ENCODE peak calls at places on chromosomes 11 and 22, in five cellular contexts. P, I, D, A and T are unnamed samples.

GRCh38 chr22:18950141-18950540 is 14.0 kb upstream of the PRODH start:
- DNase-seq in P (no peak), I (peak; percentile 41), D (no peak), A (no peak), T (no peak)

GRCh38 chr22:30210235-30210831 is 36.2 kb downstream of the LIF start:
- DNase-seq in P (no peak), I (no peak), D (peak; percentile 70), A (peak; percentile 74), T (peak; percentile 77)

GRCh38 chr22:17847360-17848078 is 73.2 kb upstream of the BID start:
- DNase-seq in P (no peak), I (no peak), D (no peak), A (no peak), T (no peak)

GRCh38 chr11:65445604-65446445 is 23.2 kb downstream of the NEAT1 start:
- DNase-seq in P (peak; percentile 18), I (peak; percentile 75), D (peak; percentile 25), A (no peak), T (no peak)

GRCh38 chr11:34656062-34656720 is 35.3 kb downstream of the EHF start:
- DNase-seq in P (no peak), I (no peak), D (no peak), A (no peak), T (no peak)

GRCh38 chr11:64266339-64266738 is 15.0 kb downstream of the PLCB3 start:
- DNase-seq in P (no peak), I (no peak), D (no peak), A (no peak), T (peak; percentile 45)

GRCh38 chr22:27778299-27779090 is 23.1 kb downstream of the MN1 start:
- DNase-seq in P (no peak), I (no peak), D (no peak), A (no peak), T (no peak)

GRCh38 chr11:119474682-119475596 is 52.0 kb upstream of the THY1 start:
- DNase-seq in P (peak; percentile 65), I (peak; percentile 63), D (peak; percentile 70), A (peak; percentile 86), T (peak; percentile 57)

GRCh38 chr11:75495749-75496641 is 29.7 kb downstream of the GDPD5 start:
- DNase-seq in P (no peak), I (no peak), D (no peak), A (no peak), T (no peak)

GRCh38 chr11:21641839-21642238 is 551.0 kb upstream of the ANO5 start:
- DNase-seq in P (no peak), I (no peak), D (no peak), A (no peak), T (no peak)

GRCh38 chr22:27370281-27370680 is 431.3 kb downstream of the MN1 start:
- DNase-seq in P (peak; percentile 77), I (no peak), D (no peak), A (no peak), T (no peak)

GRCh38 chr11:110110854-110111253 is 17.7 kb downstream of the ZC3H12C start:
- DNase-seq in P (no peak), I (no peak), D (no peak), A (no peak), T (no peak)

GRCh38 chr22:30754971-30755759 is 60.5 kb downstream of the OSBP2 start:
- DNase-seq in P (peak; percentile 38), I (no peak), D (peak; percentile 61), A (peak; percentile 81), T (peak; percentile 70)

GRCh38 chr11:22656128-22656527 is 10.3 kb upstream of the GAS2 start:
- DNase-seq in P (no peak), I (no peak), D (no peak), A (no peak), T (no peak)

GRCh38 chr11:40445391-40445790 is 1014.1 kb downstream of the LRRC4C start:
- DNase-seq in P (no peak), I (no peak), D (no peak), A (no peak), T (no peak)

GRCh38 chr11:66855574-66856495 is 1.0 kb upstream of the LRFN4 start:
- DNase-seq in P (peak; percentile 90), I (peak; percentile 96), D (peak; percentile 94), A (peak; percentile 96), T (peak; percentile 94)

GRCh38 chr11:66853242-66854229 is 3.3 kb upstream of the LRFN4 start:
- DNase-seq in P (no peak), I (no peak), D (no peak), A (no peak), T (no peak)

GRCh38 chr11:66856496-66857233 is at the start of gene LRFN4:
- DNase-seq in P (peak; percentile 68), I (no peak), D (no peak), A (peak; percentile 70), T (peak; percentile 57)

GRCh38 chr11:66854231-66854661 is 2.6 kb upstream of the LRFN4 start:
- DNase-seq in P (no peak), I (no peak), D (no peak), A (no peak), T (no peak)

DNA sequence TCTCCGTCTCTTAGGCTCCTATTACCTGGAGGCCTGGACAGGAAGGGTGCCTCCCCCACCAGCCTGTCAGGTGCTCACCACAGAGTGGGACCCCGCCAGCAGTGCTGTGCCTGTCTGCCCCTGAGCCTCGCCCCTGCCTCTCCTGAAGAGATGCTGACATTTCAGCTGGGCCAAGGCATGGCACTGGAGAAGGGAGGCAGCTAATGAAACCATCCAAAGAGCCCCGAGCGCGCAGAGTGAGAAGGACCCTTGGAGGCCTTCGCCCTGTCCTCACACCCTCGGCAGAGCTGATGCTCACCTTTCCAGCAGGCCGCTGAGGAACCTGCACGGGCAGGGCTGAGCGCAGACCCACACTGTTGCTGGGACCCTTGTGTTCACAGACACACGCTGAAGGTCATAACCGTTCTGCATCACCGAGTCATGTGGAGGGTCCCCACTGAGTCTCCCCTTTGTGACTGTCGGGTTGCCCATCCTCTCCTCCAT is 2.1 kb upstream of the LRFN4 start:
- DNase-seq in P (no peak), I (no peak), D (no peak), A (no peak), T (no peak)
- H3K27ac ChIP-seq in P (peak overlapping the region; percentile 72), I (peak overlapping the region; percentile 75), D (no peak overlapping the region), A (no peak overlapping the region), T (peak overlapping the region; percentile 94)

DNA sequence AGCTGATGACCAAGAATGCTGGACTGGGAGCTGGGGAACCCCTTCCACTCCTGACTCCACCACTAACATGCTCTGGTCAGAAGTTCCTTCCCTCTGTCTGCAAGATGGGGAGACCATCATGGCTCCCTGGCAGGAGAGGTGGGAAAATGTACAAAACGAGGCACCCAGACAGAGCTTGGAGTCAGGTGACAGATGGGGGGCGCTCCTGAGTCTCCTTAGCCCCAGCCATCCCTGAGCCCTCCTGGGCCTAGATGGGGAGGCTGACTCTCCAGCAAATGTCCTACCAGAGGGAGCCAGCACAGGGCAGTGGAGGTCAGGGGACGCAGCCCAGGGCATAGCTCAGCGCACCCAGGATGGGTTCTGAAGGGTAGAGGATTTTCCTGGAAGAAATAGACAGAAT is 20.0 kb downstream of the KCNJ4 start:
- DNase-seq in P (no peak), I (no peak), D (no peak), A (no peak), T (no peak)
- TF ChIP-seq CTCF in P (peak; percentile 46), I (no peak), D (no peak), A (no peak), T (no peak)

GRCh38 chr22:45314054-45314721 is 4.5 kb downstream of the FAM118A start:
- DNase-seq in P (no peak), I (no peak), D (no peak), A (peak; percentile 53), T (no peak)
- H3K27ac ChIP-seq in P (no peak overlapping the region), I (peak overlapping the region; percentile 36), D (peak overlapping the region; percentile 21), A (peak overlapping the region; percentile 86), T (no peak overlapping the region)

GRCh38 chr22:20986365-20986764 is 4.3 kb downstream of the LZTR1 start:
- DNase-seq in P (no peak), I (no peak), D (no peak), A (no peak), T (no peak)

GRCh38 chr22:20987375-20987774 is 5.3 kb downstream of the LZTR1 start:
- DNase-seq in P (no peak), I (no peak), D (no peak), A (no peak), T (no peak)

GRCh38 chr22:20990184-20991180 is 8.4 kb downstream of the LZTR1 start:
- DNase-seq in P (no peak), I (no peak), D (no peak), A (no peak), T (no peak)

GRCh38 chr22:20989323-20990138 is 7.4 kb downstream of the LZTR1 start:
- DNase-seq in P (no peak), I (no peak), D (no peak), A (no peak), T (no peak)

GRCh38 chr22:20988573-20989322 is 6.7 kb downstream of the LZTR1 start:
- DNase-seq in P (no peak), I (no peak), D (no peak), A (no peak), T (no peak)
- TF ChIP-seq CTCF in P (no peak), I (no peak), D (no peak), A (no peak), T (no peak)

GRCh38 chr11:86064236-86064803 is 4.6 kb downstream of the PICALM start:
- DNase-seq in P (no peak), I (no peak), D (no peak), A (no peak), T (no peak)
- H3K27ac ChIP-seq in P (no peak overlapping the region), I (peak overlapping the region; percentile 95), D (no peak overlapping the region), A (no peak overlapping the region), T (peak overlapping the region; percentile 66)